ENCODE peak calls at places on chromosomes 16 and 17, in nine cellular contexts. U, P, I, L, O, S, V, B and X are unnamed samples.

GRCh38 chr16:71409038-71409775 is 32.6 kb downstream of the TLE7 start:
- DNase-seq in I (peak), B (no peak), S (no peak), V (no peak), L (no peak), O (no peak), U (no peak), P (no peak), X (no peak)

GRCh38 chr17:63841350-63842172 is 924 bp downstream of the SMARCD2 start:
- DNase-seq in B (peak), V (peak), U (peak), I (peak), S (peak), O (no peak), L (no peak), P (peak), X (peak)

GRCh38 chr17:14815079-14815478 is 450.0 kb downstream of the PMP22 start:
- DNase-seq in B (no peak), I (no peak), O (no peak), U (no peak), P (no peak), L (no peak), V (no peak), S (no peak), X (no peak)

GRCh38 chr16:74480150-74481029 is 59.1 kb upstream of the CLEC18B start:
- DNase-seq in S (peak), U (peak), V (peak), B (no peak), O (no peak), P (no peak), I (no peak), L (peak), X (peak)

GRCh38 chr17:63974594-63975192 is 2.0 kb upstream of the SCN4A start:
- DNase-seq in S (no peak), P (no peak), I (no peak), O (no peak), L (peak), V (no peak), B (peak), U (no peak), X (no peak)

GRCh38 chr17:6463616-6464445 is 19.6 kb downstream of the PIMREG start:
- DNase-seq in U (no peak), P (peak), V (no peak), B (no peak), O (no peak), I (no peak), S (no peak), L (no peak), X (no peak)

GRCh38 chr17:82257473-82257872 is 16.0 kb downstream of the CSNK1D start:
- DNase-seq in I (peak), V (no peak), P (peak), U (no peak), L (no peak), B (peak), O (no peak), S (no peak), X (no peak)

GRCh38 chr17:4891405-4892062 is 7.8 kb upstream of the C17orf107 start:
- DNase-seq in V (no peak), P (no peak), O (no peak), S (peak), L (no peak), B (no peak), U (no peak), I (no peak), X (no peak)

GRCh38 chr17:82767041-82767754 is 15.3 kb downstream of the TBCD start:
- DNase-seq in B (peak), U (no peak), L (no peak), O (no peak), S (no peak), P (no peak), I (no peak), V (peak), X (peak)

GRCh38 chr17:71432378-71433315 is 688.2 kb upstream of the SOX9 start:
- DNase-seq in V (no peak), L (no peak), O (no peak), B (no peak), S (no peak), I (no peak), P (no peak), U (no peak), X (no peak)

GRCh38 chr17:45824901-45825492 is 19.7 kb upstream of the SPPL2C start:
- DNase-seq in U (no peak), O (no peak), V (no peak), P (no peak), S (no peak), I (no peak), L (no peak), B (no peak), X (no peak)

GRCh38 chr17:45823598-45823997 is 21.1 kb upstream of the SPPL2C start:
- DNase-seq in I (no peak), S (no peak), B (no peak), U (no peak), V (no peak), P (no peak), L (no peak), O (no peak), X (no peak)

GRCh38 chr17:45824475-45824874 is 20.2 kb upstream of the SPPL2C start:
- DNase-seq in P (no peak), L (no peak), I (no peak), U (no peak), S (no peak), O (no peak), B (no peak), V (no peak), X (no peak)

GRCh38 chr17:45826919-45827628 is 17.6 kb upstream of the SPPL2C start:
- DNase-seq in P (no peak), L (no peak), S (no peak), B (no peak), I (no peak), U (no peak), V (no peak), O (no peak), X (no peak)

GRCh38 chr17:45825792-45826191 is 18.9 kb upstream of the SPPL2C start:
- DNase-seq in B (no peak), L (no peak), I (no peak), S (no peak), P (no peak), O (no peak), U (no peak), V (no peak), X (no peak)
- H3K27ac ChIP-seq in B (no peak), L (no peak), I (no peak), S (no peak), P (no peak), O (no peak), U (no peak), V (no peak), X (no peak)

GRCh38 chr16:58628845-58629680 is 563 bp downstream of the CNOT1 start:
- DNase-seq in B (peak), L (no peak), P (peak), V (peak), S (peak), O (no peak), U (peak), I (peak), X (peak)
- TF ChIP-seq POLR2AphosphoS5 in B (no peak), L (peak), P (no peak), V (no peak), S (no peak), O (no peak), U (no peak), I (no peak), X (no peak)

GRCh38 chr17:41919840-41920579 is 1.3 kb upstream of the ACLY start:
- DNase-seq in B (no peak), P (peak), I (peak), V (no peak), S (no peak), L (no peak), U (no peak), O (no peak), X (no peak)
- H3K27ac ChIP-seq in B (no peak), P (no peak), I (peak), V (peak), S (peak), L (peak), U (peak), O (peak), X (peak)

GRCh38 chr17:15977894-15978293 is 21.6 kb downstream of the ZSWIM7 start:
- DNase-seq in V (no peak), S (no peak), O (no peak), U (no peak), P (no peak), I (no peak), L (no peak), B (no peak), X (no peak)
- TF ChIP-seq POLR2AphosphoS5 in V (no peak), S (no peak), O (no peak), U (no peak), P (no peak), I (no peak), L (no peak), B (no peak), X (no peak)

GRCh38 chr16:89295071-89295900 is 77.8 kb downstream of the ZNF778 start:
- DNase-seq in O (no peak), V (no peak), B (no peak), S (no peak), I (no peak), L (no peak), U (no peak), P (no peak), X (no peak)

GRCh38 chr16:89298826-89299225 is 81.3 kb downstream of the ZNF778 start:
- DNase-seq in O (no peak), P (no peak), U (no peak), V (no peak), I (no peak), L (no peak), S (no peak), B (no peak), X (no peak)

GRCh38 chr16:89295915-89296314 is 78.4 kb downstream of the ZNF778 start:
- DNase-seq in V (no peak), L (no peak), P (no peak), U (no peak), I (no peak), O (no peak), B (no peak), S (no peak), X (no peak)

GRCh38 chr16:89297870-89298545 is 80.5 kb downstream of the ZNF778 start:
- DNase-seq in I (no peak), P (no peak), L (no peak), S (no peak), U (no peak), B (no peak), V (no peak), O (no peak), X (no peak)

DNA sequence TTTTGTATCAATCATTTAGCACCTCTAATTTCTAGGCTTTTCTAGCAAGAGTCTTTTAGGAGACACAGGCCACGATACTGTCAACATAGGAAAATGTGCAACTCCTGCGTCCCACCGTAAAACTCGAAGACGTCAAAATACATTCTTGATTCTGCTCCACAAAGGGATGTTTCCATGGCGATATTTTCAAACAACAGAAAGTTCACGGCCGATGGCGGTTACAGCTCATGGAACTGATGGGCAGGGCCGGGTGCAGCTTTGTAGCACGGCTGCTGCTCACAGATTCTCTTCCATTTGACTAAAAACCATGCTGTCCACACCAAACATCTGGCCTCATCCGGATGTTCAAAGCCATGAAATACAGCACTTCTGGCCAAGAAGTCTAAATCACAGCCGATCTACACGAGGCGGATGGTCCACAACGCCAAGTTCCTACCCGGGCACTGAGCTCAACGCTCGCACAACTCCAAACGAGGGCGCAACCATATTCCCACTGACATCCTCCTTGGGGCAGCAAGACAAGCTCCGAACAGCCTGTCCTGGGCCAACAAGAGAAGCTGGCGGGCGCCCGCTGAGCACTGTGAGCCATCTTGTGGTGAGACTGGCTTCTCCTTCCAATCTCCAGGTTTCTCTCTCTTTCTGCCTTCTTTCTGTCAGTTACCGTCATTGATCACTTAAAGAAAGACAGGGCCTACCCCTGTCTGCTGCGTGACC is 79.8 kb downstream of the ZNF778 start:
- DNase-seq in P (no peak), V (no peak), O (no peak), L (no peak), U (no peak), S (no peak), B (no peak), I (no peak), X (no peak)
- H3K27ac ChIP-seq in P (no peak), V (peak), O (peak), L (no peak), U (no peak), S (no peak), B (no peak), I (peak), X (no peak)